ENCODE peak calls at places on chromosome 4, in five cellular contexts. L, K, Q, A and F are unnamed samples.

GRCh38 chr4:113872426-113873260 is 106.8 kb downstream of the ARSJ start:
- DNase-seq in K (no peak), A (no peak), Q (no peak), L (no peak), F (no peak)

GRCh38 chr4:24642941-24643628 is 58.7 kb upstream of the DHX15 start:
- DNase-seq in A (no peak), Q (no peak), K (no peak), L (no peak), F (no peak)

GRCh38 chr4:73723029-73723428 is 17.3 kb upstream of the CXCL8 start:
- DNase-seq in L (no peak), K (no peak), A (no peak), Q (no peak), F (no peak)

GRCh38 chr4:112882286-112882685 is 167.2 kb upstream of the ANK2 start:
- DNase-seq in K (no peak), A (no peak), L (no peak), Q (no peak), F (no peak)

GRCh38 chr4:81635128-81635527 is 163.4 kb upstream of the RASGEF1B start:
- DNase-seq in L (no peak), K (no peak), Q (no peak), A (no peak), F (no peak)

GRCh38 chr4:139184129-139184528 is 7.1 kb upstream of the ELF2 start:
- DNase-seq in L (no peak), K (no peak), A (no peak), Q (no peak), F (no peak)

GRCh38 chr4:150280081-150280950 is 202.1 kb downstream of the DCLK2 start:
- DNase-seq in L (no peak), Q (no peak), A (peak), K (no peak), F (no peak)

GRCh38 chr4:114386637-114387233 is 211.9 kb upstream of the UGT8 start:
- DNase-seq in L (no peak), Q (peak), K (no peak), A (no peak), F (no peak)

GRCh38 chr4:127309360-127310095 is 323.2 kb upstream of the INTU start:
- DNase-seq in K (no peak), A (no peak), Q (no peak), L (no peak), F (no peak)

GRCh38 chr4:55183926-55184599 is 58.7 kb upstream of the KDR start:
- DNase-seq in K (no peak), A (no peak), L (no peak), Q (peak), F (no peak)

GRCh38 chr4:150379454-150379853 is 202.5 kb upstream of the MAB21L2 start:
- DNase-seq in K (no peak), Q (no peak), A (no peak), L (no peak), F (no peak)

GRCh38 chr4:141636771-141637460 is 533 bp downstream of the IL15 start:
- DNase-seq in K (peak), A (no peak), Q (peak), L (no peak), F (no peak)

GRCh38 chr4:108144451-108144850 is 24.3 kb downstream of the LEF1 start:
- DNase-seq in L (no peak), A (no peak), Q (no peak), K (no peak), F (no peak)

GRCh38 chr4:100742045-100742444 is 224.2 kb upstream of the EMCN start:
- DNase-seq in Q (peak), L (no peak), K (no peak), A (no peak), F (no peak)

GRCh38 chr4:7419961-7420660 is 14.6 kb downstream of the PSAPL1 start:
- DNase-seq in L (no peak), A (no peak), Q (no peak), K (no peak), F (peak)

GRCh38 chr4:56783986-56784385 is 37.5 kb downstream of the SPINK2 start:
- DNase-seq in K (no peak), A (no peak), Q (no peak), L (no peak), F (no peak)

GRCh38 chr4:186651624-186652023 is 72.0 kb downstream of the FAT1 start:
- DNase-seq in L (no peak), A (no peak), Q (peak), K (no peak), F (no peak)

GRCh38 chr4:11051181-11051580 is 366.6 kb upstream of the CLNK start:
- DNase-seq in A (no peak), L (no peak), K (no peak), Q (no peak), F (no peak)

GRCh38 chr4:73853246-73853704 is at the start of gene PF4V1:
- DNase-seq in Q (peak), K (peak), L (no peak), A (no peak), F (no peak)

GRCh38 chr4:142021181-142021580 is 384.8 kb downstream of the IL15 start:
- DNase-seq in K (no peak), A (no peak), Q (no peak), L (no peak), F (no peak)

GRCh38 chr4:165297626-165298025 is 29.8 kb upstream of the MSMO1 start:
- DNase-seq in L (no peak), Q (no peak), K (no peak), A (no peak), F (no peak)

GRCh38 chr4:28279249-28279648 is 1418.6 kb downstream of the STIM2 start:
- DNase-seq in Q (no peak), L (no peak), A (no peak), K (no peak), F (no peak)

GRCh38 chr4:113411496-113411938 is 350.0 kb downstream of the CAMK2D start:
- DNase-seq in Q (no peak), L (no peak), K (no peak), A (no peak), F (no peak)

GRCh38 chr4:55635760-55636621 is at the start of gene NMU:
- DNase-seq in A (no peak), L (no peak), K (peak), Q (peak), F (peak)

GRCh38 chr4:90419124-90419711 is 292.0 kb downstream of the CCSER1 start:
- DNase-seq in L (no peak), K (no peak), A (no peak), Q (peak), F (no peak)

GRCh38 chr4:1415681-1415981 is 9.4 kb upstream of the NKX1-1 start:
- DNase-seq in K (no peak), L (no peak), A (no peak), Q (no peak), F (no peak)

GRCh38 chr4:87559090-87559837 is 30.1 kb upstream of the SPARCL1 start:
- DNase-seq in Q (peak), K (no peak), A (no peak), L (peak), F (no peak)

GRCh38 chr4:74166823-74167222 is 8.9 kb downstream of the MTHFD2L start:
- DNase-seq in K (no peak), A (no peak), L (no peak), Q (no peak), F (no peak)

GRCh38 chr4:23888421-23889319 is 1.2 kb downstream of the PPARGC1A start:
- DNase-seq in A (no peak), L (no peak), Q (peak), K (no peak), F (no peak)

GRCh38 chr4:95049838-95050237 is 292.1 kb downstream of the BMPR1B start:
- DNase-seq in Q (no peak), L (no peak), A (no peak), K (no peak), F (no peak)

GRCh38 chr4:33975996-33976395 is 2268.3 kb downstream of the ARAP2 start:
- DNase-seq in K (no peak), A (no peak), Q (no peak), L (no peak), F (no peak)

GRCh38 chr4:47469951-47470350 is 6.4 kb upstream of the COMMD8 start:
- DNase-seq in A (no peak), K (no peak), Q (no peak), L (no peak), F (no peak)

GRCh38 chr4:2714071-2714770 is 41.9 kb downstream of the TNIP2 start:
- DNase-seq in L (no peak), Q (no peak), A (no peak), K (no peak), F (no peak)

GRCh38 chr4:66750273-66750672 is 795.0 kb downstream of the CENPC start:
- DNase-seq in Q (peak), A (no peak), L (no peak), K (no peak), F (no peak)

GRCh38 chr4:23779839-23780238 is 110.0 kb downstream of the PPARGC1A start:
- DNase-seq in Q (no peak), A (no peak), K (no peak), L (no peak), F (no peak)

GRCh38 chr4:13601060-13601459 is 26.5 kb downstream of the BOD1L1 start:
- DNase-seq in Q (no peak), A (no peak), L (no peak), K (no peak), F (no peak)

GRCh38 chr4:13601848-13602247 is 25.7 kb downstream of the BOD1L1 start:
- DNase-seq in L (no peak), K (no peak), Q (no peak), A (no peak), F (no peak)

GRCh38 chr4:13597604-13598003 is 29.9 kb downstream of the BOD1L1 start:
- DNase-seq in Q (no peak), L (no peak), K (no peak), A (no peak), F (no peak)

GRCh38 chr4:13597141-13597540 is 30.4 kb downstream of the BOD1L1 start:
- DNase-seq in L (no peak), K (no peak), A (no peak), Q (no peak), F (no peak)

DNA sequence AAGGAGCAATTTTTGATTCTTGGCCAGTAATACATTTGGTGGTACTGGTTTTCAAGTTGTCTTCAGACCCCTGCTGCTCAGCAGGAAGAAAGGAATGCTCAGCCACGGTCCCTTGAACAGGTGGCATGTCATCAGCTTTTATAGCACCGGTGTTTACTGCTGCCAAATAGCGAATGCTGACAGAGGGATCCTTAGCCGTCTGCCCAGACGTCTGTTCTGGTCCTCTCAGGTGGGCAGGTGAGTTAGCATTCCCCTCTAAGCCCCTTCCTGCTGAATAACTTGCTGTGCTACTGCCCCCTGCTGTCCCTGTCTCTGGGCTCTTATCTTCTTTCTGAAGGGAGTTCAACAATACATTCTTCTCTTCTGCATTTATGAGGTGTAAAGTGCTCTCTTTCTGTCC is 28.4 kb downstream of the BOD1L1 start:
- DNase-seq in Q (peak), K (no peak), L (no peak), A (no peak), F (no peak)
- TF ChIP-seq CTCF in Q (peak), K (peak), L (no peak), A (peak), F (peak)

GRCh38 chr4:137668885-137669284 is 136.6 kb upstream of the PCDH18 start:
- DNase-seq in L (no peak), A (no peak), K (no peak), Q (no peak), F (no peak)
- TF ChIP-seq CTCF in L (no peak), A (no peak), K (no peak), Q (no peak), F (no peak)

GRCh38 chr4:151797853-151798252 is 37.0 kb upstream of the GATB start:
- DNase-seq in K (no peak), A (no peak), Q (no peak), L (no peak), F (no peak)

GRCh38 chr4:151804821-151805220 is 44.0 kb upstream of the GATB start:
- DNase-seq in K (no peak), Q (no peak), L (no peak), A (no peak), F (no peak)

GRCh38 chr4:151799417-151800030 is 38.7 kb upstream of the GATB start:
- DNase-seq in Q (no peak), A (no peak), L (no peak), K (no peak), F (no peak)

GRCh38 chr4:151798678-151799416 is 38.0 kb upstream of the GATB start:
- DNase-seq in Q (no peak), A (no peak), L (no peak), K (no peak), F (no peak)

GRCh38 chr4:151801547-151802516 is 41.0 kb upstream of the GATB start:
- DNase-seq in Q (peak), L (peak), K (no peak), A (peak), F (no peak)
- TF ChIP-seq CTCF in Q (peak), L (peak), K (peak), A (peak), F (peak)

DNA sequence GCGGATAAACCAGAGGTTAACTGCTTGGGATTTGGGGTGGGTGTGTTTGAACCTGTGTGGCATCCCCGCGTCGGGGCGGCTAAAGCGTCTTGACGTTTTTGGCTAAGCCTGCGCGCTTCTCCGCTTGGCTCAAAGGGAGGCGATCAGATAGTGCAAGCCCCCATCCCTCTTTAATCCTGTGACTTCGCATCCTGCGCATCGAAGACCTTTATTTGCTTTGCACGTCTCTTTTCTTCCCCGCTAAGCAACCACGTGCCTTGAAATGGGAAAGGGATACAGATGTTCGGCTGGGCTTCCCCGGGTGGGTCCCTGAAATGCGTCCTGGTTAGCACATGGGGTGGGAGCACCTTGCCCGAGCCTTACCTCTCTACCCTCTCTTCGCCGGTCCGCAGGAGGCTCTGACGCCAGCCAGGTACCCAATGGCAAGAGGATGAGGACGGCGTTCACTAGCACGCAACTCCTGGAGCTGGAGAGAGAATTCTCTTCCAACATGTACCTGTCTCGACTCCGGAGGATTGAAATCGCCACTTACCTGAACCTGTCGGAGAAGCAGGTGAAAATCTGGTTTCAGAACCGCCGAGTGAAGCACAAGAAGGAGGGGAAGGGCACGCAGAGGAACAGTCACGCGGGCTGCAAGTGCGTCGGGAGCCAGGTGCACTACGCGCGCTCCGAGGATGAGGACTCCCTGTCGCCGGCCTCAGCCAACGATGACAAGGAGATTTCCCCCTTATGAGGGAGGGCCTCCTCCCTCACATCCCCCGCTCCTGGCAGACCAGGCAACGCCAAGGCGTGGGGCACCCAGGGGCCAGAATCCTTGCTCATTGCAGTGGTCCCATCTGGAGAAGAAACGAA is 1.5 kb downstream of the GSX2 start:
- DNase-seq in A (no peak), K (no peak), Q (peak), L (no peak), F (no peak)
- TF ChIP-seq CTCF in A (no peak), K (no peak), Q (no peak), L (no peak), F (no peak)

DNA sequence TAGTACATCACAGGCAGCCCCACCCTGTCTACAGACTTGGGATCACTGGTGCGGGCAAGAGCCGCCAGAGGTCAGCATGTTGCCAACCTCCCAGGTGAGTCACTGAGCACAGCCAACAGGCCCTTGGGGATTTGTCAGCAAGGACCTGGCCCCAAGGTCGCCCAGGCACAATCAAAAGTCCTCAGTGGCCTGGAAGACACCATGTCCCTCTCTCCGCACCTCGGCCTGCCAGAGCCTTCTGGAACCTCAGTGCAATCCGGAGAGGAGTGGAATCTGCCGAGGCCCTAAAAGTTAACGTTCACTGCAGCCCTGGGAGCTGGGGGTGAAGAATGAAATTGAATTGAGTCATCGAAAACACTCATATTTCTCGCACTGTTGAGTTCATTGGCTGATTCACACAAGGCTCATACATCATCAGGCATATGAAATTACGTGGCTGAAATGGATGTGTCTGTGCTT is 74.3 kb downstream of the WFS1 start:
- DNase-seq in K (no peak), L (no peak), A (no peak), Q (no peak), F (no peak)
- TF ChIP-seq CTCF in K (peak), L (no peak), A (no peak), Q (peak), F (no peak)

GRCh38 chr4:146333187-146333894 is 119.0 kb downstream of the REELD1 start:
- DNase-seq in A (no peak), K (no peak), Q (no peak), L (no peak), F (no peak)
- TF ChIP-seq CTCF in A (no peak), K (no peak), Q (no peak), L (no peak), F (no peak)

GRCh38 chr4:102503301-102503746 is 2.2 kb downstream of the NFKB1 start:
- DNase-seq in A (no peak), L (no peak), Q (no peak), K (no peak), F (no peak)
- TF ChIP-seq CTCF in A (no peak), L (no peak), Q (no peak), K (no peak), F (no peak)